ENCODE peak calls at places on chromosomes 2 and 18, in seven cellular contexts. U is B cell, R is fibroblast of the aortic adventitia, V is iPS-NIHi11, M is OCI-LY7, Q is HS-5, T is EL. L is an unnamed sample.

GRCh38 chr18:14747513-14748474 is at the start of gene ANKRD30B:
- DNase-seq in T (no peak), M (no peak), R (no peak), Q (no peak), V (peak), U (no peak), L (no peak)

GRCh38 chr2:117985092-117985491 is 28.8 kb downstream of the CCDC93 start:
- DNase-seq in V (peak), R (no peak), T (no peak), U (no peak), M (no peak), Q (no peak), L (no peak)

GRCh38 chr2:34787341-34787740 is 1188.2 kb upstream of the FAM98A start:
- DNase-seq in T (no peak), V (no peak), U (no peak), R (no peak), M (no peak), Q (no peak), L (no peak)

GRCh38 chr2:75429036-75429435 is 131.7 kb downstream of the EVA1A start:
- DNase-seq in Q (no peak), R (no peak), M (no peak), V (no peak), T (no peak), U (no peak), L (no peak)

GRCh38 chr2:29522951-29523669 is 398.3 kb downstream of the ALK start:
- DNase-seq in V (no peak), T (peak), Q (no peak), U (no peak), R (peak), M (no peak), L (no peak)

GRCh38 chr18:70326255-70326654 is 37.4 kb downstream of the SOCS6 start:
- DNase-seq in T (no peak), V (no peak), Q (no peak), U (no peak), R (no peak), M (no peak), L (no peak)

GRCh38 chr2:137845422-137845821 is 118.9 kb upstream of the HNMT start:
- DNase-seq in U (no peak), Q (no peak), V (no peak), M (no peak), R (no peak), T (no peak), L (no peak)

GRCh38 chr2:71530246-71530986 is 77.1 kb downstream of the DYSF start:
- DNase-seq in T (peak), R (peak), V (peak), U (no peak), M (peak), Q (no peak), L (peak)

GRCh38 chr2:96647681-96648080 is 5.1 kb downstream of the FER1L5 start:
- DNase-seq in V (no peak), M (no peak), T (peak), Q (no peak), U (no peak), R (no peak), L (no peak)

L was measured in KBM-7.